ENCODE peak calls at places on chromosome 17, in seven cellular contexts. One of them, this sample, is unnamed.

GRCh38 chr17:9971991-9972390 is 66.9 kb upstream of the RCVRN start:
- DNase-seq in stimulated activated CD4-positive, alpha-beta T cell treated with anti-CD3 and anti-CD28 coated beads, Interleukin-15, amount 100 ng/mL, for 1 hour: no peak
- DNase-seq in cardiac muscle cell: peak
- DNase-seq in neural crest cell: no peak
- DNase-seq in fibroblast of villous mesenchyme: peak
- DNase-seq in choroid plexus epithelial cell: peak
- DNase-seq in hippocampal formation: no peak
- DNase-seq in this sample: peak

GRCh38 chr17:45240905-45241314 is 19.2 kb downstream of the FMNL1 start:
- DNase-seq in choroid plexus epithelial cell: no peak
- DNase-seq in neural crest cell: no peak
- DNase-seq in stimulated activated CD4-positive, alpha-beta T cell treated with anti-CD3 and anti-CD28 coated beads, Interleukin-15, amount 100 ng/mL, for 1 hour: no peak
- DNase-seq in cardiac muscle cell: no peak
- DNase-seq in fibroblast of villous mesenchyme: no peak
- DNase-seq in hippocampal formation: peak
- DNase-seq in this sample: no peak

GRCh38 chr17:50631908-50632571 is 2.6 kb upstream of the ABCC3 start:
- DNase-seq in cardiac muscle cell: no peak
- DNase-seq in choroid plexus epithelial cell: peak
- DNase-seq in hippocampal formation: no peak
- DNase-seq in neural crest cell: no peak
- DNase-seq in stimulated activated CD4-positive, alpha-beta T cell treated with anti-CD3 and anti-CD28 coated beads, Interleukin-15, amount 100 ng/mL, for 1 hour: no peak
- DNase-seq in fibroblast of villous mesenchyme: no peak
- DNase-seq in this sample: no peak

GRCh38 chr17:80724723-80725388 is 180.2 kb downstream of the RPTOR start:
- DNase-seq in neural crest cell: no peak
- DNase-seq in choroid plexus epithelial cell: peak
- DNase-seq in hippocampal formation: no peak
- DNase-seq in fibroblast of villous mesenchyme: peak
- DNase-seq in cardiac muscle cell: no peak
- DNase-seq in stimulated activated CD4-positive, alpha-beta T cell treated with anti-CD3 and anti-CD28 coated beads, Interleukin-15, amount 100 ng/mL, for 1 hour: no peak
- DNase-seq in this sample: peak

GRCh38 chr17:59851431-59852375 is 41.0 kb downstream of the TUBD1 start:
- DNase-seq in choroid plexus epithelial cell: peak
- DNase-seq in stimulated activated CD4-positive, alpha-beta T cell treated with anti-CD3 and anti-CD28 coated beads, Interleukin-15, amount 100 ng/mL, for 1 hour: no peak
- DNase-seq in hippocampal formation: no peak
- DNase-seq in cardiac muscle cell: no peak
- DNase-seq in fibroblast of villous mesenchyme: peak
- DNase-seq in neural crest cell: no peak
- DNase-seq in this sample: peak

GRCh38 chr17:73592531-73592961 is 51.7 kb downstream of the SDK2 start:
- DNase-seq in choroid plexus epithelial cell: no peak
- DNase-seq in cardiac muscle cell: no peak
- DNase-seq in hippocampal formation: no peak
- DNase-seq in neural crest cell: no peak
- DNase-seq in fibroblast of villous mesenchyme: no peak
- DNase-seq in stimulated activated CD4-positive, alpha-beta T cell treated with anti-CD3 and anti-CD28 coated beads, Interleukin-15, amount 100 ng/mL, for 1 hour: no peak
- DNase-seq in this sample: no peak

GRCh38 chr17:7167832-7168231 is 11.3 kb downstream of the ASGR1 start:
- DNase-seq in hippocampal formation: no peak
- DNase-seq in fibroblast of villous mesenchyme: peak
- DNase-seq in choroid plexus epithelial cell: peak
- DNase-seq in neural crest cell: no peak
- DNase-seq in stimulated activated CD4-positive, alpha-beta T cell treated with anti-CD3 and anti-CD28 coated beads, Interleukin-15, amount 100 ng/mL, for 1 hour: no peak
- DNase-seq in cardiac muscle cell: no peak
- DNase-seq in this sample: peak

GRCh38 chr17:38557836-38558750 is 47.7 kb downstream of the SRCIN1 start:
- DNase-seq in stimulated activated CD4-positive, alpha-beta T cell treated with anti-CD3 and anti-CD28 coated beads, Interleukin-15, amount 100 ng/mL, for 1 hour: peak
- DNase-seq in choroid plexus epithelial cell: peak
- DNase-seq in fibroblast of villous mesenchyme: peak
- DNase-seq in neural crest cell: peak
- DNase-seq in hippocampal formation: peak
- DNase-seq in cardiac muscle cell: peak
- DNase-seq in this sample: peak

GRCh38 chr17:76720211-76720610 is 6.2 kb downstream of the JMJD6 start:
- DNase-seq in choroid plexus epithelial cell: no peak
- DNase-seq in hippocampal formation: no peak
- DNase-seq in neural crest cell: no peak
- DNase-seq in cardiac muscle cell: no peak
- DNase-seq in fibroblast of villous mesenchyme: no peak
- DNase-seq in stimulated activated CD4-positive, alpha-beta T cell treated with anti-CD3 and anti-CD28 coated beads, Interleukin-15, amount 100 ng/mL, for 1 hour: no peak
- DNase-seq in this sample: no peak

GRCh38 chr17:13199425-13199824 is 181.6 kb upstream of the ELAC2 start:
- DNase-seq in hippocampal formation: no peak
- DNase-seq in fibroblast of villous mesenchyme: no peak
- DNase-seq in stimulated activated CD4-positive, alpha-beta T cell treated with anti-CD3 and anti-CD28 coated beads, Interleukin-15, amount 100 ng/mL, for 1 hour: no peak
- DNase-seq in choroid plexus epithelial cell: no peak
- DNase-seq in cardiac muscle cell: no peak
- DNase-seq in neural crest cell: no peak
- DNase-seq in this sample: no peak

GRCh38 chr17:2053380-2054261 is 1.3 kb upstream of the HIC1 start:
- DNase-seq in cardiac muscle cell: peak
- DNase-seq in choroid plexus epithelial cell: peak
- DNase-seq in fibroblast of villous mesenchyme: peak
- DNase-seq in hippocampal formation: peak
- DNase-seq in neural crest cell: peak
- DNase-seq in stimulated activated CD4-positive, alpha-beta T cell treated with anti-CD3 and anti-CD28 coated beads, Interleukin-15, amount 100 ng/mL, for 1 hour: peak
- DNase-seq in this sample: peak

GRCh38 chr17:34465756-34466155 is 102.7 kb upstream of the CCL1 start:
- DNase-seq in neural crest cell: no peak
- DNase-seq in fibroblast of villous mesenchyme: no peak
- DNase-seq in choroid plexus epithelial cell: no peak
- DNase-seq in cardiac muscle cell: no peak
- DNase-seq in stimulated activated CD4-positive, alpha-beta T cell treated with anti-CD3 and anti-CD28 coated beads, Interleukin-15, amount 100 ng/mL, for 1 hour: no peak
- DNase-seq in hippocampal formation: no peak
- DNase-seq in this sample: no peak

GRCh38 chr17:4520881-4521600 is 22.4 kb downstream of the SPNS2 start:
- DNase-seq in fibroblast of villous mesenchyme: no peak
- DNase-seq in cardiac muscle cell: no peak
- DNase-seq in neural crest cell: no peak
- DNase-seq in choroid plexus epithelial cell: peak
- DNase-seq in stimulated activated CD4-positive, alpha-beta T cell treated with anti-CD3 and anti-CD28 coated beads, Interleukin-15, amount 100 ng/mL, for 1 hour: no peak
- DNase-seq in hippocampal formation: no peak
- DNase-seq in this sample: peak

GRCh38 chr17:63911657-63912100 is 621 bp upstream of the CSHL1 start:
- DNase-seq in choroid plexus epithelial cell: peak
- DNase-seq in fibroblast of villous mesenchyme: no peak
- DNase-seq in stimulated activated CD4-positive, alpha-beta T cell treated with anti-CD3 and anti-CD28 coated beads, Interleukin-15, amount 100 ng/mL, for 1 hour: peak
- DNase-seq in neural crest cell: peak
- DNase-seq in hippocampal formation: no peak
- DNase-seq in cardiac muscle cell: peak
- DNase-seq in this sample: peak

GRCh38 chr17:79065105-79065670 is 9.4 kb upstream of the ENGASE start:
- DNase-seq in cardiac muscle cell: peak
- DNase-seq in hippocampal formation: no peak
- DNase-seq in neural crest cell: peak
- DNase-seq in stimulated activated CD4-positive, alpha-beta T cell treated with anti-CD3 and anti-CD28 coated beads, Interleukin-15, amount 100 ng/mL, for 1 hour: no peak
- DNase-seq in fibroblast of villous mesenchyme: peak
- DNase-seq in choroid plexus epithelial cell: peak
- DNase-seq in this sample: peak

GRCh38 chr17:77174928-77175720 is 34.4 kb downstream of the SEC14L1 start:
- DNase-seq in cardiac muscle cell: no peak
- DNase-seq in choroid plexus epithelial cell: no peak
- DNase-seq in neural crest cell: no peak
- DNase-seq in stimulated activated CD4-positive, alpha-beta T cell treated with anti-CD3 and anti-CD28 coated beads, Interleukin-15, amount 100 ng/mL, for 1 hour: no peak
- DNase-seq in fibroblast of villous mesenchyme: no peak
- DNase-seq in hippocampal formation: no peak
- DNase-seq in this sample: no peak

GRCh38 chr17:78958556-78959191 is 21.0 kb downstream of the LGALS3BP start:
- DNase-seq in stimulated activated CD4-positive, alpha-beta T cell treated with anti-CD3 and anti-CD28 coated beads, Interleukin-15, amount 100 ng/mL, for 1 hour: no peak
- DNase-seq in hippocampal formation: no peak
- DNase-seq in cardiac muscle cell: no peak
- DNase-seq in fibroblast of villous mesenchyme: peak
- DNase-seq in neural crest cell: no peak
- DNase-seq in choroid plexus epithelial cell: no peak
- DNase-seq in this sample: peak

GRCh38 chr17:21689604-21690003 is 2.7 kb upstream of the KCNJ18 start:
- DNase-seq in cardiac muscle cell: no peak
- DNase-seq in fibroblast of villous mesenchyme: peak
- DNase-seq in stimulated activated CD4-positive, alpha-beta T cell treated with anti-CD3 and anti-CD28 coated beads, Interleukin-15, amount 100 ng/mL, for 1 hour: no peak
- DNase-seq in choroid plexus epithelial cell: peak
- DNase-seq in neural crest cell: no peak
- DNase-seq in hippocampal formation: no peak
- DNase-seq in this sample: peak

GRCh38 chr17:79186406-79186805 is 111.8 kb downstream of the ENGASE start:
- DNase-seq in choroid plexus epithelial cell: no peak
- DNase-seq in stimulated activated CD4-positive, alpha-beta T cell treated with anti-CD3 and anti-CD28 coated beads, Interleukin-15, amount 100 ng/mL, for 1 hour: no peak
- DNase-seq in fibroblast of villous mesenchyme: no peak
- DNase-seq in neural crest cell: no peak
- DNase-seq in cardiac muscle cell: no peak
- DNase-seq in hippocampal formation: no peak
- DNase-seq in this sample: no peak

GRCh38 chr17:34582901-34583245 is 3.5 kb downstream of the TMEM132E start:
- DNase-seq in neural crest cell: no peak
- DNase-seq in choroid plexus epithelial cell: no peak
- DNase-seq in cardiac muscle cell: no peak
- DNase-seq in stimulated activated CD4-positive, alpha-beta T cell treated with anti-CD3 and anti-CD28 coated beads, Interleukin-15, amount 100 ng/mL, for 1 hour: no peak
- DNase-seq in fibroblast of villous mesenchyme: no peak
- DNase-seq in hippocampal formation: no peak
- DNase-seq in this sample: no peak

GRCh38 chr17:385195-385835 is 32.7 kb upstream of the RPH3AL start:
- DNase-seq in neural crest cell: no peak
- DNase-seq in choroid plexus epithelial cell: no peak
- DNase-seq in hippocampal formation: no peak
- DNase-seq in stimulated activated CD4-positive, alpha-beta T cell treated with anti-CD3 and anti-CD28 coated beads, Interleukin-15, amount 100 ng/mL, for 1 hour: no peak
- DNase-seq in fibroblast of villous mesenchyme: no peak
- DNase-seq in cardiac muscle cell: peak
- DNase-seq in this sample: no peak

GRCh38 chr17:73142763-73143395 is 21.9 kb upstream of the SSTR2 start:
- DNase-seq in choroid plexus epithelial cell: peak
- DNase-seq in neural crest cell: no peak
- DNase-seq in stimulated activated CD4-positive, alpha-beta T cell treated with anti-CD3 and anti-CD28 coated beads, Interleukin-15, amount 100 ng/mL, for 1 hour: no peak
- DNase-seq in hippocampal formation: no peak
- DNase-seq in cardiac muscle cell: no peak
- DNase-seq in fibroblast of villous mesenchyme: no peak
- DNase-seq in this sample: peak

GRCh38 chr17:65389956-65390355 is 171.5 kb downstream of the AXIN2 start:
- DNase-seq in stimulated activated CD4-positive, alpha-beta T cell treated with anti-CD3 and anti-CD28 coated beads, Interleukin-15, amount 100 ng/mL, for 1 hour: no peak
- DNase-seq in hippocampal formation: no peak
- DNase-seq in cardiac muscle cell: no peak
- DNase-seq in fibroblast of villous mesenchyme: peak
- DNase-seq in neural crest cell: no peak
- DNase-seq in choroid plexus epithelial cell: peak
- DNase-seq in this sample: peak

GRCh38 chr17:78144146-78144719 is 2.0 kb upstream of the C17orf99 start:
- DNase-seq in fibroblast of villous mesenchyme: peak
- DNase-seq in hippocampal formation: peak
- DNase-seq in stimulated activated CD4-positive, alpha-beta T cell treated with anti-CD3 and anti-CD28 coated beads, Interleukin-15, amount 100 ng/mL, for 1 hour: no peak
- DNase-seq in choroid plexus epithelial cell: peak
- DNase-seq in cardiac muscle cell: peak
- DNase-seq in neural crest cell: no peak
- DNase-seq in this sample: peak

GRCh38 chr17:2982854-2983636 is 80.4 kb downstream of the OR1D5 start:
- DNase-seq in hippocampal formation: peak
- DNase-seq in cardiac muscle cell: no peak
- DNase-seq in choroid plexus epithelial cell: no peak
- DNase-seq in stimulated activated CD4-positive, alpha-beta T cell treated with anti-CD3 and anti-CD28 coated beads, Interleukin-15, amount 100 ng/mL, for 1 hour: no peak
- DNase-seq in neural crest cell: no peak
- DNase-seq in fibroblast of villous mesenchyme: peak
- DNase-seq in this sample: peak

GRCh38 chr17:79451167-79451566 is 159.7 kb downstream of the RBFOX3 start:
- DNase-seq in neural crest cell: no peak
- DNase-seq in stimulated activated CD4-positive, alpha-beta T cell treated with anti-CD3 and anti-CD28 coated beads, Interleukin-15, amount 100 ng/mL, for 1 hour: no peak
- DNase-seq in fibroblast of villous mesenchyme: no peak
- DNase-seq in choroid plexus epithelial cell: no peak
- DNase-seq in cardiac muscle cell: no peak
- DNase-seq in hippocampal formation: no peak
- DNase-seq in this sample: no peak

GRCh38 chr17:77793888-77794235 is 164.6 kb upstream of the TNRC6C start:
- DNase-seq in hippocampal formation: no peak
- DNase-seq in neural crest cell: no peak
- DNase-seq in choroid plexus epithelial cell: no peak
- DNase-seq in stimulated activated CD4-positive, alpha-beta T cell treated with anti-CD3 and anti-CD28 coated beads, Interleukin-15, amount 100 ng/mL, for 1 hour: no peak
- DNase-seq in fibroblast of villous mesenchyme: no peak
- DNase-seq in cardiac muscle cell: no peak
- DNase-seq in this sample: no peak

GRCh38 chr17:39147221-39148185 is 3.9 kb downstream of the PLXDC1 start:
- DNase-seq in fibroblast of villous mesenchyme: no peak
- DNase-seq in cardiac muscle cell: no peak
- DNase-seq in choroid plexus epithelial cell: no peak
- DNase-seq in neural crest cell: no peak
- DNase-seq in stimulated activated CD4-positive, alpha-beta T cell treated with anti-CD3 and anti-CD28 coated beads, Interleukin-15, amount 100 ng/mL, for 1 hour: no peak
- DNase-seq in hippocampal formation: no peak
- DNase-seq in this sample: no peak

GRCh38 chr17:10171581-10171981 is 26.8 kb downstream of the GAS7 start:
- DNase-seq in stimulated activated CD4-positive, alpha-beta T cell treated with anti-CD3 and anti-CD28 coated beads, Interleukin-15, amount 100 ng/mL, for 1 hour: no peak
- DNase-seq in neural crest cell: no peak
- DNase-seq in fibroblast of villous mesenchyme: peak
- DNase-seq in choroid plexus epithelial cell: peak
- DNase-seq in hippocampal formation: no peak
- DNase-seq in cardiac muscle cell: peak
- DNase-seq in this sample: peak

GRCh38 chr17:41352597-41353366 is 2.2 kb upstream of the KRT33A start:
- DNase-seq in neural crest cell: no peak
- DNase-seq in stimulated activated CD4-positive, alpha-beta T cell treated with anti-CD3 and anti-CD28 coated beads, Interleukin-15, amount 100 ng/mL, for 1 hour: no peak
- DNase-seq in hippocampal formation: no peak
- DNase-seq in choroid plexus epithelial cell: peak
- DNase-seq in cardiac muscle cell: peak
- DNase-seq in fibroblast of villous mesenchyme: peak
- DNase-seq in this sample: no peak

GRCh38 chr17:8696951-8697745 is 47.5 kb downstream of the CCDC42 start:
- DNase-seq in hippocampal formation: no peak
- DNase-seq in cardiac muscle cell: no peak
- DNase-seq in fibroblast of villous mesenchyme: peak
- DNase-seq in neural crest cell: no peak
- DNase-seq in stimulated activated CD4-positive, alpha-beta T cell treated with anti-CD3 and anti-CD28 coated beads, Interleukin-15, amount 100 ng/mL, for 1 hour: no peak
- DNase-seq in choroid plexus epithelial cell: peak
- DNase-seq in this sample: peak

GRCh38 chr17:39351508-39351907 is 49.9 kb downstream of the FBXL20 start:
- DNase-seq in hippocampal formation: no peak
- DNase-seq in choroid plexus epithelial cell: no peak
- DNase-seq in stimulated activated CD4-positive, alpha-beta T cell treated with anti-CD3 and anti-CD28 coated beads, Interleukin-15, amount 100 ng/mL, for 1 hour: no peak
- DNase-seq in fibroblast of villous mesenchyme: no peak
- DNase-seq in neural crest cell: no peak
- DNase-seq in cardiac muscle cell: no peak
- DNase-seq in this sample: no peak

GRCh38 chr17:77231076-77231871 is 90.5 kb downstream of the SEC14L1 start:
- DNase-seq in hippocampal formation: no peak
- DNase-seq in fibroblast of villous mesenchyme: no peak
- DNase-seq in choroid plexus epithelial cell: no peak
- DNase-seq in cardiac muscle cell: no peak
- DNase-seq in stimulated activated CD4-positive, alpha-beta T cell treated with anti-CD3 and anti-CD28 coated beads, Interleukin-15, amount 100 ng/mL, for 1 hour: no peak
- DNase-seq in neural crest cell: no peak
- DNase-seq in this sample: no peak

GRCh38 chr17:55545765-55546164 is 34.5 kb upstream of the SMIM36 start:
- DNase-seq in stimulated activated CD4-positive, alpha-beta T cell treated with anti-CD3 and anti-CD28 coated beads, Interleukin-15, amount 100 ng/mL, for 1 hour: no peak
- DNase-seq in neural crest cell: no peak
- DNase-seq in choroid plexus epithelial cell: no peak
- DNase-seq in hippocampal formation: no peak
- DNase-seq in fibroblast of villous mesenchyme: no peak
- DNase-seq in cardiac muscle cell: no peak
- DNase-seq in this sample: no peak

GRCh38 chr17:28178800-28179199 is 136.3 kb downstream of the NLK start:
- DNase-seq in neural crest cell: no peak
- DNase-seq in stimulated activated CD4-positive, alpha-beta T cell treated with anti-CD3 and anti-CD28 coated beads, Interleukin-15, amount 100 ng/mL, for 1 hour: no peak
- DNase-seq in hippocampal formation: no peak
- DNase-seq in cardiac muscle cell: no peak
- DNase-seq in fibroblast of villous mesenchyme: no peak
- DNase-seq in choroid plexus epithelial cell: no peak
- DNase-seq in this sample: no peak

GRCh38 chr17:5715478-5715877 is 131.2 kb upstream of the NLRP1 start:
- DNase-seq in fibroblast of villous mesenchyme: no peak
- DNase-seq in neural crest cell: no peak
- DNase-seq in cardiac muscle cell: no peak
- DNase-seq in stimulated activated CD4-positive, alpha-beta T cell treated with anti-CD3 and anti-CD28 coated beads, Interleukin-15, amount 100 ng/mL, for 1 hour: no peak
- DNase-seq in choroid plexus epithelial cell: no peak
- DNase-seq in hippocampal formation: peak
- DNase-seq in this sample: no peak

This sample was measured in amniotic epithelial cell.